ENCODE peak calls at places on chromosomes 1 and 21, in four cellular contexts. One of them, this sample, is unnamed.
A peak's percentile ranks its signal among the peaks of the same experiment; 100 is the strongest.

GRCh38 chr21:39014751-39015150 is 168.5 kb downstream of the PSMG1 start:
- DNase-seq in IMR-90: peak; percentile 99
- DNase-seq in breast epithelium: no peak
- DNase-seq in progenitor cell of endocrine pancreas: no peak
- DNase-seq in this sample: no peak

GRCh38 chr1:225962440-225962975 is 21.5 kb upstream of the LEFTY2 start:
- DNase-seq in progenitor cell of endocrine pancreas: peak; percentile 56
- DNase-seq in IMR-90: no peak
- DNase-seq in breast epithelium: no peak
- DNase-seq in this sample: no peak

GRCh38 chr21:42688226-42688840 is 34.9 kb downstream of the PDE9A start:
- DNase-seq in IMR-90: no peak
- DNase-seq in progenitor cell of endocrine pancreas: no peak
- DNase-seq in breast epithelium: no peak
- DNase-seq in this sample: no peak

GRCh38 chr1:230189276-230190183 is 122.5 kb downstream of the GALNT2 start:
- DNase-seq in breast epithelium: no peak
- DNase-seq in progenitor cell of endocrine pancreas: no peak
- DNase-seq in IMR-90: no peak
- DNase-seq in this sample: no peak

GRCh38 chr1:87215592-87215991 is 113.1 kb upstream of the LMO4 start:
- DNase-seq in breast epithelium: no peak
- DNase-seq in progenitor cell of endocrine pancreas: no peak
- DNase-seq in IMR-90: no peak
- DNase-seq in this sample: no peak

GRCh38 chr1:35080171-35080854 is 1.1 kb downstream of the ZMYM1 start:
- DNase-seq in progenitor cell of endocrine pancreas: no peak
- DNase-seq in breast epithelium: no peak
- DNase-seq in IMR-90: no peak
- DNase-seq in this sample: no peak

GRCh38 chr1:223394242-223394641 is 1.0 kb downstream of the CCDC185 start:
- DNase-seq in breast epithelium: no peak
- DNase-seq in IMR-90: no peak
- DNase-seq in progenitor cell of endocrine pancreas: no peak
- DNase-seq in this sample: no peak

GRCh38 chr1:85707267-85707989 is 805 bp downstream of the ZNHIT6 start:
- DNase-seq in progenitor cell of endocrine pancreas: no peak
- DNase-seq in breast epithelium: no peak
- DNase-seq in IMR-90: no peak
- DNase-seq in this sample: no peak

GRCh38 chr1:213452504-213452903 is 401.5 kb downstream of the RPS6KC1 start:
- DNase-seq in progenitor cell of endocrine pancreas: no peak
- DNase-seq in IMR-90: no peak
- DNase-seq in breast epithelium: no peak
- DNase-seq in this sample: no peak

GRCh38 chr1:95168638-95169411 is 51.7 kb downstream of the TLCD4 start:
- DNase-seq in IMR-90: no peak
- DNase-seq in breast epithelium: no peak
- DNase-seq in progenitor cell of endocrine pancreas: no peak
- DNase-seq in this sample: no peak

GRCh38 chr1:187876775-187877174 is 1048.0 kb downstream of the PLA2G4A start:
- DNase-seq in progenitor cell of endocrine pancreas: no peak
- DNase-seq in breast epithelium: no peak
- DNase-seq in IMR-90: no peak
- DNase-seq in this sample: no peak

GRCh38 chr1:113109908-113110554 is 37.0 kb downstream of the LRIG2 start:
- DNase-seq in progenitor cell of endocrine pancreas: no peak
- DNase-seq in IMR-90: peak; percentile 98
- DNase-seq in breast epithelium: no peak
- DNase-seq in this sample: no peak

GRCh38 chr1:184101116-184101515 is 49.6 kb downstream of the TSEN15 start:
- DNase-seq in breast epithelium: no peak
- DNase-seq in IMR-90: no peak
- DNase-seq in progenitor cell of endocrine pancreas: no peak
- DNase-seq in this sample: no peak

GRCh38 chr1:177069489-177069888 is 95.0 kb downstream of the ASTN1 start:
- DNase-seq in progenitor cell of endocrine pancreas: no peak
- DNase-seq in breast epithelium: no peak
- DNase-seq in IMR-90: no peak
- DNase-seq in this sample: no peak

GRCh38 chr1:30912913-30913652 is 4.5 kb upstream of the SDC3 start:
- DNase-seq in breast epithelium: peak; percentile 56
- DNase-seq in IMR-90: no peak
- DNase-seq in progenitor cell of endocrine pancreas: no peak
- DNase-seq in this sample: peak; percentile 46

GRCh38 chr1:181094813-181095212 is 6.3 kb downstream of the IER5 start:
- DNase-seq in progenitor cell of endocrine pancreas: no peak
- DNase-seq in IMR-90: peak; percentile 91
- DNase-seq in breast epithelium: no peak
- DNase-seq in this sample: peak; percentile 40

GRCh38 chr1:54703471-54703870 is 12.2 kb upstream of the TTC4 start:
- DNase-seq in IMR-90: no peak
- DNase-seq in breast epithelium: no peak
- DNase-seq in progenitor cell of endocrine pancreas: no peak
- DNase-seq in this sample: no peak

GRCh38 chr1:57061369-57061768 is 95.6 kb upstream of the C8B start:
- DNase-seq in IMR-90: peak; percentile 10
- DNase-seq in breast epithelium: no peak
- DNase-seq in progenitor cell of endocrine pancreas: no peak
- DNase-seq in this sample: no peak

GRCh38 chr21:33682992-33683627 is 40.8 kb downstream of the ITSN1 start:
- DNase-seq in breast epithelium: no peak
- DNase-seq in progenitor cell of endocrine pancreas: no peak
- DNase-seq in IMR-90: peak; percentile 88
- DNase-seq in this sample: no peak

GRCh38 chr21:41227357-41228005 is 59.5 kb downstream of the BACE2 start:
- DNase-seq in breast epithelium: no peak
- DNase-seq in progenitor cell of endocrine pancreas: no peak
- DNase-seq in IMR-90: no peak
- DNase-seq in this sample: no peak

GRCh38 chr21:16522512-16522911 is 792.7 kb downstream of the USP25 start:
- DNase-seq in progenitor cell of endocrine pancreas: no peak
- DNase-seq in IMR-90: peak; percentile 83
- DNase-seq in breast epithelium: no peak
- DNase-seq in this sample: no peak

GRCh38 chr1:100391675-100392074 is 39.4 kb downstream of the CDC14A start:
- DNase-seq in breast epithelium: no peak
- DNase-seq in progenitor cell of endocrine pancreas: no peak
- DNase-seq in IMR-90: no peak
- DNase-seq in this sample: no peak

GRCh38 chr1:94980909-94981252 is 54.0 kb upstream of the CNN3 start:
- DNase-seq in IMR-90: no peak
- DNase-seq in progenitor cell of endocrine pancreas: no peak
- DNase-seq in breast epithelium: no peak
- DNase-seq in this sample: no peak

GRCh38 chr1:101166583-101167120 is 70.2 kb upstream of the S1PR1 start:
- DNase-seq in breast epithelium: no peak
- DNase-seq in IMR-90: peak; percentile 31
- DNase-seq in progenitor cell of endocrine pancreas: no peak
- DNase-seq in this sample: no peak

GRCh38 chr1:217393901-217394300 is 237.0 kb downstream of the GPATCH2 start:
- DNase-seq in IMR-90: no peak
- DNase-seq in breast epithelium: no peak
- DNase-seq in progenitor cell of endocrine pancreas: no peak
- DNase-seq in this sample: no peak

GRCh38 chr1:155012760-155013602 is 10.4 kb downstream of the ZBTB7B start:
- DNase-seq in progenitor cell of endocrine pancreas: no peak
- DNase-seq in breast epithelium: no peak
- DNase-seq in IMR-90: no peak
- DNase-seq in this sample: no peak

GRCh38 chr1:248807067-248807737 is 18.5 kb downstream of the SH3BP5L start:
- DNase-seq in IMR-90: peak; percentile 39
- DNase-seq in progenitor cell of endocrine pancreas: peak; percentile 28
- DNase-seq in breast epithelium: no peak
- DNase-seq in this sample: no peak

GRCh38 chr1:154220970-154221814 is 437 bp downstream of the UBAP2L start:
- DNase-seq in progenitor cell of endocrine pancreas: peak; percentile 35
- DNase-seq in breast epithelium: peak; percentile 55
- DNase-seq in IMR-90: peak; percentile 30
- DNase-seq in this sample: peak; percentile 26

GRCh38 chr1:199751524-199751923 is 276.0 kb upstream of the NR5A2 start:
- DNase-seq in breast epithelium: no peak
- DNase-seq in progenitor cell of endocrine pancreas: no peak
- DNase-seq in IMR-90: no peak
- DNase-seq in this sample: no peak

GRCh38 chr1:78319603-78320002 is 171.2 kb upstream of the PTGFR start:
- DNase-seq in IMR-90: no peak
- DNase-seq in breast epithelium: no peak
- DNase-seq in progenitor cell of endocrine pancreas: no peak
- DNase-seq in this sample: no peak

GRCh38 chr1:88237026-88237425 is 447.0 kb upstream of the PKN2 start:
- DNase-seq in breast epithelium: no peak
- DNase-seq in progenitor cell of endocrine pancreas: no peak
- DNase-seq in IMR-90: peak; percentile 54
- DNase-seq in this sample: no peak

GRCh38 chr1:7429290-7429689 is 341.8 kb upstream of the VAMP3 start:
- DNase-seq in IMR-90: no peak
- DNase-seq in breast epithelium: no peak
- DNase-seq in progenitor cell of endocrine pancreas: no peak
- DNase-seq in this sample: no peak

GRCh38 chr1:59769412-59770095 is 45.2 kb upstream of the HOOK1 start:
- DNase-seq in breast epithelium: no peak
- DNase-seq in IMR-90: no peak
- DNase-seq in progenitor cell of endocrine pancreas: no peak
- DNase-seq in this sample: no peak

GRCh38 chr1:182702826-182703524 is 18.6 kb upstream of the RGS8 start:
- DNase-seq in progenitor cell of endocrine pancreas: no peak
- DNase-seq in IMR-90: no peak
- DNase-seq in breast epithelium: no peak
- DNase-seq in this sample: no peak

GRCh38 chr1:63960326-63960725 is 186.5 kb downstream of the ROR1 start:
- DNase-seq in IMR-90: peak; percentile 48
- DNase-seq in progenitor cell of endocrine pancreas: no peak
- DNase-seq in breast epithelium: no peak
- DNase-seq in this sample: peak; percentile 69

This sample was measured in gastrocnemius medialis.